ENCODE peak calls at places on chromosomes 1 and 21, in ten cellular contexts. U, V, O, X, K, Q, Z, W, M and R are unnamed samples.

GRCh38 chr1:32333251-32333963 is 2.6 kb downstream of the MARCKSL1 start:
- DNase-seq in X (no peak), O (no peak), W (no peak), Z (no peak), Q (no peak), M (no peak), K (no peak), U (no peak), V (no peak), R (no peak)

GRCh38 chr1:234772345-234773147 is 162.6 kb upstream of the IRF2BP2 start:
- DNase-seq in O (peak), Z (peak), U (peak), K (peak), M (peak), Q (peak), W (peak), V (no peak), X (peak), R (no peak)

GRCh38 chr1:15064217-15064929 is 89.2 kb upstream of the TMEM51 start:
- DNase-seq in M (no peak), X (no peak), K (no peak), W (no peak), Z (no peak), O (no peak), Q (no peak), U (no peak), V (no peak), R (no peak)

GRCh38 chr1:205920861-205921558 is 22.2 kb downstream of the SLC26A9 start:
- DNase-seq in Q (no peak), Z (no peak), M (no peak), K (no peak), U (no peak), O (no peak), X (no peak), W (no peak), V (no peak), R (no peak)

GRCh38 chr1:208308221-208308620 is 64.0 kb upstream of the PLXNA2 start:
- DNase-seq in W (no peak), X (no peak), M (no peak), K (no peak), Z (no peak), U (no peak), Q (no peak), V (no peak), O (no peak), R (no peak)

GRCh38 chr1:245306628-245307410 is 152.0 kb downstream of the KIF26B start:
- DNase-seq in K (no peak), W (no peak), Q (no peak), V (no peak), U (no peak), M (no peak), X (no peak), O (peak), Z (no peak), R (no peak)

GRCh38 chr1:37947364-37947763 is 511 bp upstream of the INPP5B start:
- DNase-seq in W (no peak), V (no peak), M (no peak), K (no peak), X (no peak), U (no peak), O (no peak), Z (no peak), Q (no peak), R (no peak)

GRCh38 chr1:225917536-225917935 is 6.5 kb downstream of the PYCR2 start:
- DNase-seq in Z (peak), U (no peak), Q (no peak), O (peak), M (no peak), K (no peak), X (no peak), W (no peak), V (no peak), R (no peak)

GRCh38 chr1:63261736-63262142 is 60.6 kb upstream of the FOXD3 start:
- DNase-seq in W (no peak), U (no peak), Q (peak), X (no peak), K (no peak), Z (no peak), V (no peak), M (no peak), O (no peak), R (no peak)

GRCh38 chr1:40421348-40421693 is 29.0 kb upstream of the ZFP69B start:
- DNase-seq in U (no peak), K (no peak), W (no peak), V (no peak), O (peak), X (no peak), M (no peak), Z (no peak), Q (no peak), R (no peak)

GRCh38 chr21:38861006-38861405 is 55.3 kb downstream of the ETS2 start:
- DNase-seq in Q (peak), U (no peak), Z (no peak), X (no peak), M (no peak), K (no peak), V (no peak), O (peak), W (no peak), R (no peak)

GRCh38 chr1:50490640-50491039 is 67.4 kb upstream of the DMRTA2 start:
- DNase-seq in Z (no peak), K (no peak), X (no peak), V (no peak), Q (no peak), W (no peak), U (no peak), O (no peak), M (no peak), R (no peak)

GRCh38 chr1:64898107-64898861 is 68.1 kb downstream of the JAK1 start:
- DNase-seq in U (peak), K (peak), X (no peak), W (peak), O (peak), M (peak), Z (peak), V (peak), Q (peak), R (no peak)

GRCh38 chr1:30403732-30404131 is 319.7 kb downstream of the MATN1 start:
- DNase-seq in Q (no peak), X (no peak), M (no peak), O (no peak), V (no peak), U (no peak), K (no peak), Z (no peak), W (no peak), R (no peak)

GRCh38 chr21:41761211-41762181 is 5.4 kb downstream of the RIPK4 start:
- DNase-seq in M (no peak), Z (no peak), K (no peak), X (no peak), U (no peak), O (no peak), Q (no peak), W (no peak), V (no peak), R (no peak)